ENCODE peak calls at places on chromosomes 1 and 21, in eight cellular contexts. S is testis, H is A549, Z is body of pancreas, C is HCT116, P is heart left ventricle, F is ovary, R is suprapubic skin. L is an unnamed sample.

GRCh38 chr1:6143392-6143791 is 36.7 kb downstream of the CHD5 start:
- DNase-seq in S (no peak), H (no peak), Z (no peak), C (no peak), P (no peak), F (no peak), R (no peak), L (no peak)

GRCh38 chr1:21574464-21575151 is 65.4 kb downstream of the ALPL start:
- DNase-seq in S (peak; percentile 20), H (no peak), Z (no peak), C (no peak), P (peak; percentile 82), F (peak; percentile 62), R (no peak), L (no peak)

GRCh38 chr1:208119225-208119606 is 125.0 kb downstream of the PLXNA2 start:
- DNase-seq in S (no peak), H (no peak), Z (no peak), C (no peak), P (no peak), F (no peak), R (no peak), L (no peak)

GRCh38 chr1:18064564-18064963 is 43.0 kb upstream of the IGSF21 start:
- DNase-seq in S (no peak), H (no peak), Z (peak; percentile 30), C (no peak), P (no peak), F (no peak), R (no peak), L (no peak)

GRCh38 chr1:20731057-20731991 is 1.2 kb downstream of the SH2D5 start:
- DNase-seq in S (peak; percentile 14), H (no peak), Z (no peak), C (no peak), P (no peak), F (no peak), R (no peak), L (peak; percentile 12)

GRCh38 chr1:107750364-107750959 is 214.5 kb downstream of the VAV3 start:
- DNase-seq in S (peak; percentile 79), H (peak; percentile 64), Z (peak; percentile 61), C (peak; percentile 24), P (no peak), F (no peak), R (no peak), L (peak; percentile 51)

GRCh38 chr1:30668026-30668425 is 55.4 kb downstream of the MATN1 start:
- DNase-seq in S (no peak), H (no peak), Z (peak; percentile 42), C (no peak), P (no peak), F (no peak), R (peak; percentile 57), L (no peak)

GRCh38 chr1:54084794-54085193 is 31.4 kb downstream of the TCEANC2 start:
- DNase-seq in S (no peak), H (no peak), Z (no peak), C (no peak), P (no peak), F (no peak), R (no peak), L (no peak)

GRCh38 chr1:226429868-226430715 is 22.2 kb upstream of the PARP1 start:
- DNase-seq in S (peak; percentile 47), H (no peak), Z (no peak), C (no peak), P (no peak), F (no peak), R (no peak), L (no peak)

GRCh38 chr1:192668434-192668983 is 32.6 kb downstream of the RGS13 start:
- DNase-seq in S (no peak), H (peak; percentile 63), Z (no peak), C (no peak), P (no peak), F (no peak), R (no peak), L (no peak)

GRCh38 chr1:26731233-26731902 is 35.6 kb downstream of the ARID1A start:
- DNase-seq in S (no peak), H (no peak), Z (no peak), C (no peak), P (no peak), F (no peak), R (no peak), L (no peak)
- TF ChIP-seq POLR2A in S (no peak), H (no peak), Z (no peak), C (no peak), P (no peak), F (no peak), R (no peak), L (no peak)

DNA sequence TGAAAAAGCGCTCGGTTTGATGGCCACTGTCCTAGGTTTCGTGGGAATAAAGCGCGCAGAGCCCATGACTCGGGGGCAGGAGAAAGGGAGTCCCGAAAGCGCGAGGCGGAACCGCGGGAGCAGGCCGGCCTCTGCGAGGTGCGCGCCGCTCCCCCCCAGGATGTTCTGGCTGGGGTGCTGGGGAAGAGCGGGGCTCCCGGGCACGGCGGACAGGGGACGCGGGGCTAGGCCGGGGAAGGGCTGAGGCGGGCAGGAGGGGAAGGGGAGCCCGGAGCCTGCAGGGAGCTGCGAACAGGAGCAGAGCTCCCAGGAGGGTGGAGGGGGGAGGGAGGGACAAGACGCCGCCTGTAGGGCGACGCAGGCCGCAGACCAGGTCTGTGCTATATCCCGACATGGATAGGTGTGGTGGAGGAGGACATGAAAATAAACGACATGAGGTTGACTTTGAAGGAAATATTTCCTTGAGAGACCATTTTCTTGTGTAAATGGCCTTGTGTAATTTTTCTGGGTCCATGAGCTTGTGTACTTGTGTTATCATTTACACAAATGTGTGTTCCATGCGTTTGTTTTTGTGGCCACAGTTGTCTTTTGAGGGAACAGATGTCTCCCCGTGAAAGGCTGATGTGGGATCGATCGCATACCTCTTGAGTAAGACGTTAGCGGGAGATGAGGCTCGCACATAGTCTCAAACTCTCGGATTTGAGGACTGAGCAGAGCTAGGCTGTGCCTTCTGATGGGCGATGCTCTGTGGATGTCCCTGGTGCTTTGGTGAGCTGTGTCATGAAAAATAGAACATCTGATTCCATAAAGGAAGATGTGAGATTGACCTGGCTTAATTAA is 1.3 kb downstream of the PCNT start:
- DNase-seq in S (peak; percentile 53), H (peak; percentile 69), Z (peak; percentile 39), C (peak; percentile 28), P (peak; percentile 48), F (peak; percentile 63), R (no peak), L (peak; percentile 88)
- TF ChIP-seq POLR2A in S (no peak), H (no peak), Z (no peak), C (peak; percentile 20), P (no peak), F (no peak), R (no peak), L (no peak)

DNA sequence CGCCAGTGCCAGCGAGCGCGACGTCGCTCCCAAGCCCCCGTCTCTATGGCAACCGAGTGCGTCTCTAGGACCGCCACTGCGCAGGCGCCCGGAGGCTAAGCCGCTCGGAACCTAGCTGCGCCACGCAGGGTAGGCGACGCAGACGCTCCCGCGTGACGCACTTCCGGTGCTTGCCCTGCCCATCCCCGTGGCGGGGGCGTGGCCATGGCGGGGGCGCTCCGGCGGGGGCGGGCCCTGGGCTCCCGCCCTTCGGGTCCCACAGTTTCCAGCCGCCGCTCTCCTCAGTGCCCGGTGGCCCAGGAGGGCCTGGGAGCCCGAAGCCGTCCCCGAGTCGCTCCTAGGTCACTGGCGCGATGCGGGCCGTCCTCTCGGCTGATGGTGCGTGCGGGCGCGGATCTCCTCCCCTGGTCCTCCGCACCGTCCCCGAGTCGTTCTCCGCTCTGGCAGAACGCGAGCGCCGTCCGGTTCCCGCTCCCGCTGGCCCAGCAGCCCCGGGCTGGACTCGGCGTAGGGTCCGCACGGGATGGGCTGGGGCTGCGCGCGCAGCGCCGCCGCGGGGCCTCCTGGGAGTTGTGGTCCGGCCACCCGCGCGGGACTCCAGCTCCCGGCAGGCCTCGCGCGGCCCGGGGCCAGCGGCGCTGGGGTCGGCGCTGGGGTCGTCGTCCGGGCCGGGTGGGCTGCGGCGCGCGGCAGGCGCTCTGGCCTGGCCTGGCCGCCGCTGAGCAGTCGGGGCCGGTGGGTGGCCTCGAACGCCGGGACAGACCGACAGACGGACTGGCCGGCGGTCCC is at the start of gene MIB2:
- DNase-seq in S (peak; percentile 96), H (peak; percentile 94), Z (peak; percentile 98), C (peak; percentile 95), P (peak; percentile 97), F (peak; percentile 98), R (peak; percentile 97), L (peak; percentile 92)
- TF ChIP-seq POLR2A in S (peak; percentile 5), H (peak; percentile 59), Z (peak; percentile 74), C (peak; percentile 66), P (no peak), F (peak; percentile 82), R (no peak), L (no peak)

DNA sequence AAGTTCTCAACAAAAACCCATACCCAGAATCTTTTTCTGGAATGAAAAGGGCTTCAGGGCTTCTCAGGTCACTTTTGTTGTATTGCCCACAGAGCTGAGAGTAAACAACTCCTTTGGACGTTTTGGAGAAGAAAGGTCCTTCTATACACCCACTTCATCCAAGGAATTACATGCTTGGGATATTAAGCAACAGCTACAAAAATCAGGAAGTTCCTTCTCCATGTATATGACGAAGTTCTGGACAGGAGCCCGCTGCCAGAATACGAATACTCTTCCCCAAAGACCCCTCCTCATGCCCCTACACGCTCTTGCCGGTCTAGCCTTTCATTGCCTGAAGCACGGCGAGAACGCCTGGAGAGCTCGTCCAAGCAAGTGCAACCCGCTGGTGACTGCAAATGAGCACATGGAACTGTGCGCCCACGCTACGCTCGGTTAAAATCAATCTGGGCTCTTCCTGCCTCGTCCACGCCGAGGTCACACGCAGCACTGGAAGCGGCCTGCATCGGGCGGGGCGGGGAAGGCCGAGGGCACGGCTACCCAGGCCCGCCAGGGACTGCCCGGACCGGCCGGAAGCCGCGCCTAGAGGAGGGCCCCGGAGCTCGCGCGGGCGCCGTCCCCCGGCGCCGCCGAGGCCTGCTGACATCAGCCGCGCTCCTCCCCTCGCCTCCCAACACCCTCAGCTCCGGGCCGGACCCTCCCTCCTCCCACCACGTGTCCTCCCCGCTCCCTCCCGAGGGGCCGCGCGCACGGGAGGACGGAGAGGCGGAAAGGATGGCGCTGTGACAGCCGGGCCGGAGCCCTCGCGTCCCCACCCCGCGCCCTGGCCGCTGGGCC is at the start of gene POGK:
- DNase-seq in S (peak; percentile 92), H (peak; percentile 93), Z (peak; percentile 94), C (peak; percentile 78), P (peak; percentile 94), F (peak; percentile 90), R (peak; percentile 94), L (peak; percentile 98)
- TF ChIP-seq POLR2A in S (no peak), H (peak; percentile 87), Z (peak; percentile 87), C (peak; percentile 72), P (no peak), F (peak; percentile 57), R (no peak), L (no peak)